ENCODE peak calls at places on chromosomes 6 and 20, in five cellular contexts. H is WERI-Rb-1, D is activated gamma-delta T cell treated with Interleukin-2 at 50 U/mL for 16 hours, Y is stromal cell of bone marrow, J is GM13977. I is an unnamed sample.

GRCh38 chr6:116434056-116434725 is 27.0 kb upstream of the CALHM6 start:
- DNase-seq in J (no peak), D (no peak), H (no peak), Y (no peak), I (no peak)

GRCh38 chr6:155958550-155958949 is 502.9 kb upstream of the NOX3 start:
- DNase-seq in J (no peak), Y (no peak), D (no peak), H (no peak), I (no peak)

GRCh38 chr6:53982361-53983050 is 128.7 kb upstream of the MLIP start:
- DNase-seq in H (no peak), D (no peak), Y (no peak), J (no peak), I (no peak)

GRCh38 chr6:108651781-108652227 is 91.1 kb downstream of the FOXO3 start:
- DNase-seq in H (no peak), D (no peak), Y (peak), J (no peak), I (peak)

GRCh38 chr6:90219168-90219985 is 77.3 kb downstream of the BACH2 start:
- DNase-seq in J (no peak), Y (peak), H (peak), D (no peak), I (peak)

GRCh38 chr20:49501917-49502316 is 19.4 kb upstream of the KCNB1 start:
- DNase-seq in Y (peak), J (no peak), D (no peak), H (no peak), I (no peak)

GRCh38 chr20:14489544-14489943 is 152.1 kb upstream of the FLRT3 start:
- DNase-seq in J (no peak), Y (no peak), H (no peak), D (no peak), I (no peak)

GRCh38 chr6:39568896-39569295 is 156.3 kb downstream of the KIF6 start:
- DNase-seq in D (no peak), H (no peak), Y (peak), J (no peak), I (peak)

GRCh38 chr6:30818426-30818841 is 65.9 kb upstream of the DDR1 start:
- DNase-seq in J (no peak), Y (peak), H (no peak), D (no peak), I (peak)

GRCh38 chr20:10080554-10080953 is 45.8 kb downstream of the ANKEF1 start:
- DNase-seq in H (no peak), Y (no peak), J (no peak), D (no peak), I (no peak)

GRCh38 chr6:2876210-2877056 is 26.7 kb downstream of the SERPINB9 start:
- DNase-seq in J (peak), H (peak), Y (peak), D (no peak), I (peak)

GRCh38 chr6:11621119-11621518 is 83.6 kb downstream of the TMEM170B start:
- DNase-seq in J (no peak), D (no peak), Y (no peak), H (peak), I (no peak)

GRCh38 chr6:26272171-26272631 is 92.8 kb upstream of the BTN3A2 start:
- DNase-seq in Y (no peak), J (no peak), H (no peak), D (peak), I (no peak)

GRCh38 chr6:118787746-118788419 is 106.1 kb upstream of the ASF1A start:
- DNase-seq in J (no peak), Y (peak), H (no peak), D (no peak), I (no peak)

GRCh38 chr6:111230351-111231077 is 143.2 kb downstream of the SLC16A10 start:
- DNase-seq in J (no peak), D (no peak), Y (peak), H (no peak), I (peak)

GRCh38 chr20:31831771-31832306 is 12.7 kb downstream of the MYLK2 start:
- DNase-seq in J (no peak), Y (no peak), D (no peak), H (no peak), I (no peak)

GRCh38 chr6:116764961-116765841 is at the start of gene FAM162B:
- DNase-seq in J (peak), H (peak), Y (no peak), D (no peak), I (no peak)

GRCh38 chr6:37554480-37554819 is 54.8 kb upstream of the CCDC167 start:
- DNase-seq in J (no peak), D (no peak), H (no peak), Y (no peak), I (no peak)

GRCh38 chr20:61803903-61804804 is 261.5 kb downstream of the TAF4 start:
- DNase-seq in H (no peak), D (no peak), J (no peak), Y (no peak), I (peak)

GRCh38 chr6:14897836-14898235 is 348.0 kb upstream of the JARID2 start:
- DNase-seq in D (no peak), Y (no peak), J (no peak), H (no peak), I (no peak)

GRCh38 chr6:142926494-142927273 is 18.3 kb downstream of the HIVEP2 start:
- DNase-seq in Y (peak), D (peak), J (peak), H (peak), I (peak)

GRCh38 chr6:24887520-24887919 is 48.2 kb downstream of the RIPOR2 start:
- DNase-seq in Y (no peak), J (no peak), D (no peak), H (no peak), I (no peak)

GRCh38 chr6:110671447-110671846 is 143.8 kb downstream of the CDK19 start:
- DNase-seq in H (no peak), J (no peak), D (no peak), Y (no peak), I (no peak)

GRCh38 chr6:43037706-43038105 is 15.9 kb downstream of the CUL7 start:
- DNase-seq in D (no peak), H (no peak), Y (no peak), J (no peak), I (no peak)

GRCh38 chr6:26613717-26614683 is 17.2 kb downstream of the ABT1 start:
- DNase-seq in D (peak), J (no peak), H (peak), Y (no peak), I (no peak)

GRCh38 chr6:110414669-110415296 is 592 bp downstream of the DDO start:
- DNase-seq in D (no peak), Y (peak), J (no peak), H (no peak), I (no peak)

GRCh38 chr20:7841967-7842301 is 98.3 kb downstream of the HAO1 start:
- DNase-seq in D (no peak), J (no peak), Y (peak), H (peak), I (peak)

I was measured in GM04504.